ENCODE peak calls at places on chromosomes 13 and 19, in seven cellular contexts. O is stimulated activated CD4-positive, alpha-beta T cell treated with anti-CD3 and anti-CD28 coated beads, Interleukin-1b, Interleukin-23, amount 100 ng/mL, for 1 hour; P is stimulated activated CD8-positive, alpha-beta memory T cell treated with anti-CD3 and anti-CD28 coated beads, Interleukin-2, amount 100 ng/mL, for 1 hour; T is dorsolateral prefrontal cortex; U is skeletal muscle cell; C is activated CD4-positive, alpha-beta T cell treated with anti-CD3 and anti-CD28 coated beads, Interleukin-2, amount 50 U/mL, for 24 hours; A is substantia nigra. B is an unnamed sample.

GRCh38 chr13:86581711-86582110 is 782.5 kb upstream of the SLITRK6 start:
- DNase-seq in T (no peak), P (no peak), A (no peak), C (no peak), O (no peak), U (peak; percentile 26), B (no peak)

GRCh38 chr19:15371786-15372380 is 7.7 kb downstream of the AKAP8 start:
- DNase-seq in P (no peak), U (no peak), C (no peak), O (no peak), A (no peak), T (peak; percentile 24), B (no peak)

GRCh38 chr19:926595-927043 is 784 bp downstream of the ARID3A start:
- DNase-seq in C (no peak), U (no peak), O (no peak), P (no peak), T (no peak), A (no peak), B (no peak)

GRCh38 chr13:29845440-29846056 is 4.9 kb downstream of the UBL3 start:
- DNase-seq in T (no peak), P (no peak), O (no peak), A (no peak), U (no peak), C (no peak), B (no peak)

GRCh38 chr19:2974342-2974932 is 2.9 kb upstream of the TLE6 start:
- DNase-seq in O (no peak), T (no peak), P (no peak), C (no peak), A (no peak), U (no peak), B (no peak)

GRCh38 chr13:42752731-42753130 is 28.7 kb upstream of the FAM216B start:
- DNase-seq in T (no peak), A (no peak), O (no peak), U (no peak), C (no peak), P (no peak), B (no peak)

GRCh38 chr19:55405638-55406037 is 1.9 kb downstream of the UBE2S start:
- DNase-seq in A (no peak), U (no peak), T (no peak), O (no peak), C (no peak), P (no peak), B (no peak)

GRCh38 chr19:33194884-33195710 is 967 bp downstream of the LRP3 start:
- DNase-seq in C (no peak), U (no peak), T (peak; percentile 47), P (no peak), O (no peak), A (no peak), B (peak; percentile 72)

GRCh38 chr13:19329365-19329764 is 147.7 kb upstream of the TUBA3C start:
- DNase-seq in U (no peak), C (no peak), A (no peak), O (no peak), P (no peak), T (no peak), B (no peak)

GRCh38 chr13:99384468-99384867 is 77.3 kb upstream of the GPR183 start:
- DNase-seq in T (no peak), P (no peak), U (no peak), A (no peak), O (no peak), C (no peak), B (no peak)

GRCh38 chr13:67416047-67416925 is 186.2 kb upstream of the PCDH9 start:
- DNase-seq in P (no peak), U (peak; percentile 20), O (no peak), T (no peak), C (no peak), A (no peak), B (peak; percentile 61)

GRCh38 chr13:109387438-109387837 is 398.9 kb downstream of the IRS2 start:
- DNase-seq in U (no peak), O (no peak), C (no peak), A (no peak), P (no peak), T (no peak), B (no peak)

GRCh38 chr13:106173346-106173745 is 362.1 kb downstream of the EFNB2 start:
- DNase-seq in U (no peak), O (no peak), P (no peak), C (no peak), A (no peak), T (no peak), B (peak; percentile 45)

GRCh38 chr13:85163063-85163462 is 636.2 kb downstream of the SLITRK6 start:
- DNase-seq in O (no peak), C (no peak), P (no peak), U (no peak), A (no peak), T (no peak), B (no peak)

GRCh38 chr13:50104493-50104892 is 89.2 kb downstream of the KCNRG start:
- DNase-seq in U (no peak), C (no peak), O (no peak), A (no peak), P (no peak), T (no peak), B (no peak)

GRCh38 chr19:13024958-13025653 is 29.8 kb downstream of the NFIX start:
- DNase-seq in P (no peak), U (no peak), O (no peak), T (no peak), C (no peak), A (no peak), B (no peak)

GRCh38 chr19:45376045-45376724 is 5.8 kb upstream of the ERCC2 start:
- DNase-seq in O (no peak), P (no peak), C (no peak), T (no peak), A (no peak), U (peak; percentile 75), B (peak; percentile 73)

GRCh38 chr13:109361562-109361961 is 424.8 kb downstream of the IRS2 start:
- DNase-seq in O (no peak), T (no peak), C (no peak), P (no peak), U (no peak), A (no peak), B (no peak)

GRCh38 chr13:46569471-46569870 is 16.5 kb downstream of the LRCH1 start:
- DNase-seq in O (no peak), U (no peak), C (no peak), P (no peak), A (no peak), T (peak; percentile 90), B (no peak)

GRCh38 chr13:96963786-96964475 is 30.3 kb downstream of the OXGR1 start:
- DNase-seq in C (no peak), U (no peak), O (no peak), P (no peak), A (no peak), T (no peak), B (no peak)

GRCh38 chr13:114248011-114248410 is 13.3 kb downstream of the CDC16 start:
- DNase-seq in P (no peak), O (no peak), A (no peak), U (no peak), T (no peak), C (no peak), B (no peak)

GRCh38 chr19:39408392-39409206 is 2.0 kb downstream of the ZFP36 start:
- DNase-seq in O (peak; percentile 19), C (no peak), P (no peak), A (no peak), U (no peak), T (no peak), B (no peak)

GRCh38 chr13:88086577-88086976 is 415.4 kb downstream of the SLITRK5 start:
- DNase-seq in P (no peak), A (no peak), C (no peak), O (no peak), T (no peak), U (no peak), B (no peak)

GRCh38 chr19:47479701-47480503 is 4.1 kb downstream of the KPTN start:
- DNase-seq in U (no peak), C (no peak), O (no peak), T (no peak), A (no peak), P (no peak), B (peak; percentile 88)

GRCh38 chr13:106033634-106034033 is 501.8 kb downstream of the EFNB2 start:
- DNase-seq in O (no peak), C (no peak), U (peak; percentile 82), A (no peak), T (no peak), P (no peak), B (no peak)

GRCh38 chr19:29831041-29831548 is 19.3 kb downstream of the CCNE1 start:
- DNase-seq in O (no peak), U (no peak), T (no peak), C (no peak), A (no peak), P (no peak), B (peak; percentile 26)

GRCh38 chr13:104832265-104832664 is 1703.2 kb downstream of the EFNB2 start:
- DNase-seq in P (no peak), C (no peak), U (no peak), T (no peak), O (no peak), A (no peak), B (no peak)

GRCh38 chr19:3507371-3508120 is 1.4 kb downstream of the FZR1 start:
- DNase-seq in U (no peak), O (no peak), T (peak; percentile 26), P (no peak), C (no peak), A (no peak), B (no peak)

GRCh38 chr19:7579182-7579581 is 16.5 kb upstream of the CAMSAP3 start:
- DNase-seq in U (no peak), P (no peak), T (no peak), A (no peak), O (no peak), C (no peak), B (no peak)

B was measured in iPS-NIHi11.